ENCODE peak calls at places on chromosomes 7 and 10, in five cellular contexts. C is foreskin fibroblast, M is astrocyte of the cerebellum, E is NCI-H460, X is C1 segment of cervical spinal cord. T is an unnamed sample.

GRCh38 chr7:6706666-6707407 is at the start of gene ZNF12:
- DNase-seq in X (peak; percentile 92), M (peak; percentile 75), C (peak; percentile 94), E (peak; percentile 93), T (peak; percentile 51)

GRCh38 chr7:155921086-155921803 is 109.0 kb upstream of the SHH start:
- DNase-seq in M (no peak), X (no peak), C (no peak), E (no peak), T (no peak)

GRCh38 chr7:2862831-2863361 is 18.8 kb upstream of the GNA12 start:
- DNase-seq in X (no peak), M (peak; percentile 46), E (no peak), C (no peak), T (no peak)

GRCh38 chr10:43922335-43923280 is 273.9 kb upstream of the ZNF32 start:
- DNase-seq in M (no peak), C (no peak), E (no peak), X (no peak), T (no peak)

GRCh38 chr7:50661345-50662058 is 96.3 kb upstream of the DDC start:
- DNase-seq in M (no peak), E (no peak), X (no peak), C (no peak), T (no peak)

GRCh38 chr10:77602913-77603528 is 34.6 kb downstream of the KCNMA1 start:
- DNase-seq in E (no peak), X (no peak), M (no peak), C (no peak), T (no peak)

GRCh38 chr7:143492043-143492471 is 14.4 kb downstream of the TAS2R41 start:
- DNase-seq in C (peak; percentile 77), X (no peak), M (no peak), E (no peak), T (peak; percentile 70)

GRCh38 chr7:157525501-157525915 is 188.7 kb downstream of the DNAJB6 start:
- DNase-seq in E (no peak), X (no peak), M (no peak), C (no peak), T (no peak)

GRCh38 chr7:71566376-71566775 is 434.4 kb downstream of the GALNT17 start:
- DNase-seq in X (no peak), C (no peak), E (no peak), M (no peak), T (no peak)

GRCh38 chr7:150417239-150417638 is 33.2 kb upstream of the GIMAP8 start:
- DNase-seq in X (no peak), C (no peak), E (no peak), M (no peak), T (no peak)

GRCh38 chr7:114959931-114960330 is 38.0 kb downstream of the MDFIC start:
- DNase-seq in C (no peak), M (no peak), E (no peak), X (no peak), T (peak; percentile 45)

GRCh38 chr7:32262315-32262714 is 192.1 kb upstream of the PDE1C start:
- DNase-seq in X (no peak), C (no peak), M (no peak), E (no peak), T (no peak)

GRCh38 chr7:37083311-37084096 is 359.2 kb upstream of the AOAH start:
- DNase-seq in E (no peak), X (peak; percentile 9), C (no peak), M (peak; percentile 68), T (no peak)

GRCh38 chr7:30997316-30997715 is 33.6 kb downstream of the GHRHR start:
- DNase-seq in X (no peak), E (no peak), M (peak; percentile 60), C (no peak), T (no peak)

GRCh38 chr10:132066186-132066585 is 440 bp downstream of the JAKMIP3 start:
- DNase-seq in C (no peak), M (no peak), X (no peak), E (no peak), T (no peak)

GRCh38 chr7:22572937-22573336 is 72.9 kb upstream of the STEAP1B start:
- DNase-seq in X (no peak), M (peak; percentile 86), C (peak; percentile 45), E (no peak), T (peak; percentile 96)

GRCh38 chr7:68417659-68418058 is 1180.6 kb upstream of the AUTS2 start:
- DNase-seq in X (no peak), C (no peak), E (no peak), M (no peak), T (no peak)

GRCh38 chr10:110483633-110484032 is 14.1 kb upstream of the DUSP5 start:
- DNase-seq in E (no peak), M (no peak), C (no peak), X (no peak), T (no peak)

GRCh38 chr10:44384601-44385422 is at the start of gene CXCL12:
- DNase-seq in C (peak; percentile 18), E (no peak), M (no peak), X (no peak), T (no peak)

GRCh38 chr7:2730846-2731770 is 43.1 kb downstream of the AMZ1 start:
- DNase-seq in M (no peak), C (no peak), E (no peak), X (no peak), T (no peak)

GRCh38 chr7:100469227-100470044 is 5.4 kb upstream of the SPACDR start:
- DNase-seq in X (peak; percentile 61), M (peak; percentile 42), C (peak; percentile 60), E (peak; percentile 63), T (no peak)

GRCh38 chr7:78368781-78369180 is 570.2 kb downstream of the PHTF2 start:
- DNase-seq in M (no peak), E (no peak), C (peak; percentile 1), X (no peak), T (no peak)

GRCh38 chr10:89115876-89116627 is 91.1 kb downstream of the CH25H start:
- DNase-seq in X (no peak), C (peak; percentile 76), E (no peak), M (no peak), T (peak; percentile 52)

GRCh38 chr10:124315599-124316270 is 103.0 kb downstream of the OAT start:
- DNase-seq in X (no peak), C (peak; percentile 53), E (no peak), M (no peak), T (no peak)

GRCh38 chr7:150978136-150978789 is at the start of gene KCNH2:
- DNase-seq in C (no peak), M (no peak), E (no peak), X (peak; percentile 34), T (no peak)

GRCh38 chr7:66331883-66332282 is 126.7 kb downstream of the TPST1 start:
- DNase-seq in E (no peak), C (no peak), M (no peak), X (no peak), T (no peak)

GRCh38 chr10:109895095-109895818 is 28.1 kb downstream of the XPNPEP1 start:
- DNase-seq in X (no peak), M (peak; percentile 44), E (no peak), C (peak; percentile 48), T (no peak)

GRCh38 chr7:94396606-94397005 is 1.9 kb downstream of the COL1A2 start:
- DNase-seq in M (no peak), X (no peak), E (no peak), C (no peak), T (no peak)

GRCh38 chr7:229184-229964 is 37.0 kb downstream of the FAM20C start:
- DNase-seq in C (peak; percentile 90), X (no peak), M (peak; percentile 98), E (no peak), T (peak; percentile 44)

GRCh38 chr10:58157076-58157766 is 110.5 kb downstream of the IPMK start:
- DNase-seq in X (no peak), C (peak; percentile 96), E (no peak), M (peak; percentile 100), T (peak; percentile 94)

GRCh38 chr10:124728830-124729661 is 15.1 kb downstream of the FAM53B start:
- DNase-seq in E (no peak), C (no peak), M (no peak), X (no peak), T (no peak)

GRCh38 chr7:44973610-44974401 is 5.0 kb downstream of the MYO1G start:
- DNase-seq in X (no peak), M (no peak), E (peak; percentile 42), C (no peak), T (no peak)